ENCODE peak calls at places on chromosomes 2 and 18, in ten cellular contexts. G is astrocyte of the spinal cord, A is astrocyte, X is choroid plexus epithelial cell, B is heart left ventricle, T is PC-3, H is A549, Z is left ventricle myocardium inferior, P is body of pancreas, E is AG04450. L is an unnamed sample.

GRCh38 chr2:237726401-237726830 is 72.2 kb upstream of the RBM44 start:
- DNase-seq in G (peak), A (peak), X (peak), B (no peak), T (no peak), H (no peak), Z (no peak), P (peak), E (peak), L (peak)

GRCh38 chr2:140454717-140455116 is 1674.5 kb upstream of the NXPH2 start:
- DNase-seq in G (peak), A (peak), X (peak), B (no peak), T (peak), H (peak), Z (no peak), P (no peak), E (peak), L (peak)

GRCh38 chr2:164843346-164843841 is 1.8 kb upstream of the COBLL1 start:
- DNase-seq in G (no peak), A (no peak), X (no peak), B (no peak), T (peak), H (no peak), Z (no peak), P (no peak), E (no peak), L (peak)

GRCh38 chr2:186518291-186518690 is 32.2 kb downstream of the ZC3H15 start:
- DNase-seq in G (no peak), A (no peak), X (no peak), B (no peak), T (no peak), H (no peak), Z (no peak), P (no peak), E (no peak), L (no peak)

GRCh38 chr2:65456074-65456473 is 23.7 kb upstream of the SPRED2 start:
- DNase-seq in G (peak), A (peak), X (peak), B (no peak), T (peak), H (no peak), Z (no peak), P (no peak), E (no peak), L (no peak)

GRCh38 chr2:68737717-68738116 is 3.1 kb downstream of the ARHGAP25 start:
- DNase-seq in G (no peak), A (no peak), X (peak), B (no peak), T (no peak), H (no peak), Z (no peak), P (no peak), E (no peak), L (no peak)

GRCh38 chr2:1563943-1564342 is 150.7 kb downstream of the TPO start:
- DNase-seq in G (no peak), A (no peak), X (no peak), B (no peak), T (no peak), H (no peak), Z (no peak), P (no peak), E (no peak), L (no peak)

GRCh38 chr2:26757873-26758789 is 6.0 kb upstream of the SLC35F6 start:
- DNase-seq in G (peak), A (peak), X (peak), B (no peak), T (peak), H (peak), Z (no peak), P (peak), E (peak), L (peak)

GRCh38 chr2:45692566-45692965 is 41.1 kb downstream of the PRKCE start:
- DNase-seq in G (no peak), A (no peak), X (no peak), B (no peak), T (no peak), H (no peak), Z (no peak), P (no peak), E (no peak), L (no peak)

GRCh38 chr2:201820385-201821007 is 14.2 kb downstream of the CDK15 start:
- DNase-seq in G (no peak), A (no peak), X (no peak), B (no peak), T (no peak), H (no peak), Z (no peak), P (no peak), E (no peak), L (no peak)

GRCh38 chr18:32301976-32302743 is 112.3 kb downstream of the MEP1B start:
- DNase-seq in G (peak), A (peak), X (peak), B (no peak), T (peak), H (peak), Z (no peak), P (no peak), E (peak), L (peak)

GRCh38 chr2:160940271-160940670 is 220.0 kb upstream of the TANK start:
- DNase-seq in G (no peak), A (no peak), X (peak), B (no peak), T (no peak), H (no peak), Z (no peak), P (no peak), E (no peak), L (peak)

GRCh38 chr18:48816554-48816953 is 134.2 kb downstream of the SMAD7 start:
- DNase-seq in G (no peak), A (no peak), X (no peak), B (no peak), T (no peak), H (no peak), Z (no peak), P (no peak), E (no peak), L (no peak)

GRCh38 chr2:236916181-236916580 is 169.5 kb upstream of the COPS8 start:
- DNase-seq in G (no peak), A (no peak), X (no peak), B (no peak), T (no peak), H (no peak), Z (no peak), P (no peak), E (no peak), L (no peak)

GRCh38 chr18:43893001-43893637 is 615.8 kb upstream of the SYT4 start:
- DNase-seq in G (peak), A (peak), X (peak), B (no peak), T (peak), H (no peak), Z (no peak), P (no peak), E (peak), L (peak)

GRCh38 chr18:22465859-22466602 is 48.3 kb upstream of the CTAGE1 start:
- DNase-seq in G (peak), A (peak), X (peak), B (no peak), T (peak), H (peak), Z (peak), P (no peak), E (peak), L (peak)

GRCh38 chr2:120818441-120818920 is 82.8 kb downstream of the GLI2 start:
- DNase-seq in G (peak), A (peak), X (peak), B (no peak), T (peak), H (peak), Z (no peak), P (peak), E (peak), L (peak)

GRCh38 chr18:8063733-8064132 is 496.6 kb downstream of the PTPRM start:
- DNase-seq in G (no peak), A (no peak), X (peak), B (no peak), T (peak), H (no peak), Z (no peak), P (no peak), E (no peak), L (no peak)

GRCh38 chr2:33205693-33206434 is 259.1 kb downstream of the LTBP1 start:
- DNase-seq in G (no peak), A (no peak), X (no peak), B (no peak), T (no peak), H (no peak), Z (no peak), P (no peak), E (no peak), L (no peak)

GRCh38 chr2:163541920-163542319 is 193.9 kb downstream of the FIGN start:
- DNase-seq in G (no peak), A (no peak), X (no peak), B (no peak), T (no peak), H (no peak), Z (no peak), P (no peak), E (no peak), L (no peak)

GRCh38 chr18:70154591-70155194 is 50.8 kb downstream of the RTTN start:
- DNase-seq in G (peak), A (peak), X (peak), B (no peak), T (peak), H (no peak), Z (no peak), P (no peak), E (peak), L (peak)

GRCh38 chr2:217993817-217994459 is 8.9 kb downstream of the TNS1 start:
- DNase-seq in G (no peak), A (no peak), X (peak), B (peak), T (peak), H (peak), Z (peak), P (peak), E (no peak), L (peak)

GRCh38 chr2:101873543-101873942 is 118.2 kb upstream of the IL1R2 start:
- DNase-seq in G (no peak), A (no peak), X (peak), B (no peak), T (peak), H (peak), Z (no peak), P (no peak), E (no peak), L (no peak)
- TF ChIP-seq CTCF in G (peak), A (peak), X (peak), B (no peak), T (peak), H (peak), Z (peak), P (no peak), E (peak), L (no peak)

GRCh38 chr18:46212398-46212797 is 108.2 kb downstream of the HAUS1 start:
- DNase-seq in G (no peak), A (no peak), X (no peak), B (no peak), T (no peak), H (no peak), Z (no peak), P (no peak), E (no peak), L (no peak)
- H3K4me3 ChIP-seq in G (no peak), A (no peak), X (no peak), B (no peak), T (no peak), H (no peak), Z (no peak), P (no peak), E (no peak), L (no peak)

DNA sequence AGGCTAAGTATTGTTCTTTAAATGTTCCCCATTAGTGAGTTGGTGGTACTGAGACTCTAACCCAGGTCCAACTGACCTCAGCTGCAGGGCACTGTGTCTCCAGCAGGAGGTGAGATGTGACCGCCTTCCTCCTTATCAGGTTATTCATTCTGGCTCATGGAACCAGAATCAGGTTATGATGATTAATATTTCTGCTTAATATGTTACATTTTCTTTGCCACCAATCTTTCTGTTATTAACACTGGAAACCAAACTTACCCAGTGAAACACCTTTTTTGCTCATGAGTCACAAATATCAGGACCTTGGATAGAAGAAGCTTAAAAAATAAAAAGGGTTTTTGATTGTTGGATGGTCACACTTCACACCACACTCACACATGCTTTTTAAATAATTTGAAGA is 85.4 kb downstream of the DPP4 start:
- DNase-seq in G (no peak), A (peak), X (peak), B (no peak), T (peak), H (no peak), Z (no peak), P (no peak), E (no peak), L (no peak)
- TF ChIP-seq CTCF in G (peak), A (no peak), X (peak), B (no peak), T (peak), H (no peak), Z (peak), P (no peak), E (peak), L (peak)

DNA sequence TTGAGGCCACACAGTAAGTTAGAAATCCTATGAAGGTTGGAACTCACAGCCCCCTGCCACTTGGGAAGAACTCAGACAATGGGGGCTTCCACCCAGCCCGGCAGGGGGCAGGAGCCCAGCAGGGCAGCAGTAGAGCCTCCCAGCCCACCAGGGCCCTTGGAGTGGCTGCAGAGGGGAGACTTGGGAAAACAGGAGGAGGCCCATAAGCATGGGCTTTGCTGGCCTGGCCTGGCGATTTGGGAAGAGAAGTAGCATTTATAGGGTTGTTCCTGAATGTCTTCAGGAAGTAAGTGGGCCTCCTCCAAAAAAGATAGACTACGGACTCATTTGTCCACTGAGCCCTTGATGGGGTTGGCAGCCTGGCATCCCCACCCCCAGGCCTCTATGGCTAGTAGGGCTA is 17.4 kb upstream of the FOSL2 start:
- DNase-seq in G (no peak), A (no peak), X (no peak), B (no peak), T (no peak), H (no peak), Z (no peak), P (no peak), E (no peak), L (no peak)
- H3K4me3 ChIP-seq in G (no peak), A (no peak), X (no peak), B (no peak), T (no peak), H (no peak), Z (no peak), P (no peak), E (no peak), L (no peak)

GRCh38 chr2:10814571-10815331 is 2.2 kb upstream of the PDIA6 start:
- DNase-seq in G (peak), A (no peak), X (no peak), B (no peak), T (peak), H (no peak), Z (no peak), P (no peak), E (no peak), L (no peak)
- TF ChIP-seq CTCF in G (peak), A (no peak), X (peak), B (no peak), T (peak), H (no peak), Z (no peak), P (no peak), E (peak), L (no peak)

GRCh38 chr2:10330700-10331032 is 28.0 kb downstream of the HPCAL1 start:
- DNase-seq in G (no peak), A (no peak), X (no peak), B (no peak), T (no peak), H (no peak), Z (no peak), P (no peak), E (no peak), L (no peak)

GRCh38 chr2:10333247-10333613 is 30.5 kb downstream of the HPCAL1 start:
- DNase-seq in G (no peak), A (no peak), X (no peak), B (no peak), T (no peak), H (no peak), Z (no peak), P (peak), E (no peak), L (no peak)

GRCh38 chr2:10331033-10331701 is 28.5 kb downstream of the HPCAL1 start:
- DNase-seq in G (no peak), A (peak), X (no peak), B (peak), T (peak), H (peak), Z (peak), P (no peak), E (no peak), L (peak)

GRCh38 chr2:10332402-10333246 is 29.9 kb downstream of the HPCAL1 start:
- DNase-seq in G (peak), A (no peak), X (peak), B (no peak), T (no peak), H (no peak), Z (no peak), P (no peak), E (no peak), L (no peak)

DNA sequence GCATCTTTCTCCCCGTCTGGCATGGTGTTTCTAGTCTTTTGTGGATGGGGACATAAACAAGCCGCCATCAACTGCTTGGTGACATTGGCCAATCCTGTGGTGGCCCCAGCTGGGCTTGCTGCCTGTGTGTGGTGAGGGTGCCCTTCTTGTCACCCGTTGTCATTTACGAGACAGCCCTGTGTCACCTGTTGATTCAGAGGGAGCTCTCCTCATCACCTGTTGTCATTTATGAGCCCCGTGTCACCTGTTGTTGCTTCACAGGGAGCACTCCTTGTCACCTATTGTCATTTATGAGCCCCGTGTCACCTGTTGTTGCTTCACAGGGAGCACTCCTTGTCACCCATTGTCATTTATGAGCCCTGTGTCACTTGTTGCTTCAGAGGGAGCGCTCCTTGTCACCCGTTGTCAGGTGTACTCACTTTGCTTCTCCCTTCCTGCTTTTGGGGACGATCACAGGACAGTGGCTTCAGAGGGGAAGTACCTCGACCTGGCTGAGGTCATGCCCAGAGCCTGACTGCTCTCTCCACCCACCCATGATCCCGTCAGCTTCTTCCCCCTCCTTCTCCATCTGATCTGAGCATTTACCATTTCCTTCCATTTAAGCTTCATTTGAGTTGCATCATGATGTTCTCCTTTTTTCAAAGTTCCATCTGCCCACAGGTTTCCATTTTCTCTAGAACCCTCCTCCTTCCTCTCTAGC is 29.1 kb downstream of the HPCAL1 start:
- DNase-seq in G (no peak), A (no peak), X (no peak), B (no peak), T (no peak), H (no peak), Z (no peak), P (no peak), E (no peak), L (no peak)
- H3K4me3 ChIP-seq in G (no peak), A (no peak), X (no peak), B (no peak), T (no peak), H (no peak), Z (peak), P (no peak), E (no peak), L (no peak)

DNA sequence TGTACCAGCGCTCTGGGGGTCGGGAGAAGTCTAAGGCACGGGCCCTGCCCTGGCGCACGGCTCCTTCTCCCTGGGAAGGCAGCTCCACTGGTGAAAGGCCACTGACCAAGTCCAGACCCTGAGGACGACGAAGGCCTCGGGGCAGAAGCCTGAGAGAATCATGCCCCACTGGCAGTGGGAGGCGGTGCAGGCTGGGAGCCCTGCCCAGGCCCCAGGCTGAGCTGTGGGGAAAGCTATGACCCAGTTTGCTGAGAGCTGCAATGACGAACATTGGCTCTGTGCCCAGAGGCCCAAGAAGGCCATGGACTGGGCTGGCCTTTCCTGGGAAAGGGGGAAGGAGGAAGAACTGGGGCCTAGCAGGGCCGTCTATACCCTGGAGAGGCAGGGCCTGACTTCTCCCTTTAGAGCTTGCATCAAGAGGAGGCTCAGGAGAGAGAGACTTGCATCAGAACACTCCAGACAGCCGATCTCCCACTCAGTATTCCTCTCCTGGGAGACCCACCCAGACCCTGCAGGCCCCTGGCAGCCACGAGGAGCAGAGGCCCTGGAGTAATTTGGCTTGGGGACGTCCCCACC is 32.9 kb downstream of the HS1BP3 start:
- DNase-seq in G (peak), A (peak), X (peak), B (peak), T (peak), H (peak), Z (peak), P (peak), E (peak), L (peak)
- TF ChIP-seq CTCF in G (peak), A (peak), X (peak), B (peak), T (peak), H (no peak), Z (peak), P (peak), E (peak), L (peak)

DNA sequence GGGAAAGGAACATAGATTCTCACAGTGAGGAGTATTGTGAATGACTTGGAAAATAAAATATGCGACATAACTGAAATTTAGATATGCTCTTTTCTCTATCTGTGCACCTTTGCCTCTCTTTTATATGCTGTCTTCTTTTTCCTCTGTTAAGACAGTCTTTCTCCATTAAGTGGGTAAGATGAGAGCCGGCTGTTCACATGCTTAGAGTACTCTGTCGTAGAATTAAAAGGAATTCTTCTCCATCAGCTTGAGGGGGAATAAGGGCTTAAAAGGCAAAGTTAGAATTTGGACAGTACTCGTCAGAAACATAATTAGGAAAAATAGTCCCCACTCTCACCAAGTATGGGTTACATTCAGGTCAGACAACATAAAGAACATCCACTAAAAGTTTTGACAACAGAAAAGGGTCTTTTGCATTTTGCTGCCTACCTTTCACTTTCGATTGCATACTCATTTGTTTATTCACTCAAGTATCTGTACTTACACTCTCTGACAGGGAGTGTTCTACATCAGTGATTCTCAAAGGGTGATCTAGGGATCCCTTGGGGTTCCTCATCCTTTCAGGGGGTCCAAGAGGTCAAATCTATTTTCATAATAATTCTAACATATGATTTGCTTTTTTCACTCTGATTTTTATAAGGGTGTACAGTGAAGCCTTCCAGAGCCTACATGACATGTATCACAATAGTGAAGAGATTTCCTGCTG is 48.0 kb downstream of the ARHGAP15 start:
- DNase-seq in G (no peak), A (no peak), X (no peak), B (no peak), T (no peak), H (no peak), Z (no peak), P (no peak), E (no peak), L (peak)
- H3K4me3 ChIP-seq in G (no peak), A (no peak), X (no peak), B (no peak), T (no peak), H (no peak), Z (peak), P (no peak), E (peak), L (peak)

GRCh38 chr2:73035899-73036778 is 35.4 kb downstream of the SFXN5 start:
- DNase-seq in G (no peak), A (no peak), X (no peak), B (no peak), T (peak), H (no peak), Z (no peak), P (no peak), E (no peak), L (no peak)
- TF ChIP-seq CTCF in G (peak), A (peak), X (peak), B (no peak), T (peak), H (no peak), Z (no peak), P (no peak), E (peak), L (no peak)